ENCODE peak calls at places on chromosomes 1 and 21, in four cellular contexts. P is activated T-cell treated with anti-CD3 and anti-CD28 coated beads for 1 hour, J is myocyte, K is NCI-H748 treated with DMSO at 0.1 percent for 48 hours. B is an unnamed sample.

GRCh38 chr1:246001142-246001812 is 505.8 kb downstream of the SMYD3 start:
- DNase-seq in K (no peak), P (no peak), J (no peak), B (no peak)

GRCh38 chr1:227351443-227351842 is 33.2 kb upstream of the CDC42BPA start:
- DNase-seq in P (no peak), K (no peak), J (peak; percentile 52), B (no peak)

GRCh38 chr21:34801519-34802132 is 132.8 kb downstream of the CLIC6 start:
- DNase-seq in P (no peak), J (no peak), K (peak; percentile 8), B (peak; percentile 69)

GRCh38 chr21:38843379-38843778 is 37.6 kb downstream of the ETS2 start:
- DNase-seq in J (no peak), K (no peak), P (no peak), B (no peak)

GRCh38 chr1:2460203-2460602 is 15.9 kb upstream of the PLCH2 start:
- DNase-seq in P (no peak), K (no peak), J (no peak), B (no peak)

GRCh38 chr1:211352985-211353515 is 26.4 kb downstream of the TRAF5 start:
- DNase-seq in P (peak; percentile 36), J (no peak), K (no peak), B (peak; percentile 75)

GRCh38 chr1:3078421-3078820 is 9.4 kb downstream of the PRDM16 start:
- DNase-seq in K (no peak), J (no peak), P (no peak), B (no peak)

GRCh38 chr1:210696709-210697108 is 368.0 kb downstream of the HHAT start:
- DNase-seq in J (peak; percentile 69), K (no peak), P (no peak), B (peak; percentile 98)

GRCh38 chr1:3453891-3454810 is at the start of gene ARHGEF16:
- DNase-seq in P (no peak), K (peak; percentile 70), J (peak; percentile 7), B (peak; percentile 23)

GRCh38 chr21:32044205-32044874 is 171.5 kb downstream of the HUNK start:
- DNase-seq in K (no peak), P (no peak), J (no peak), B (no peak)

GRCh38 chr1:184974086-184974836 is at the start of gene NIBAN1:
- DNase-seq in J (peak; percentile 9), P (peak; percentile 33), K (no peak), B (peak; percentile 58)